ENCODE peak calls at places on chromosomes 12 and 14, in eight cellular contexts. V is astrocyte, H is neural progenitor cell, K is psoas muscle, D is adrenal gland, J is tibial artery, L is Calu3, N is brain microvascular endothelial cell. X is an unnamed sample.

GRCh38 chr12:68636268-68636667 is 25.6 kb downstream of the RAP1B start:
- DNase-seq in N (peak), L (no peak), V (peak), D (no peak), J (no peak), K (no peak), H (no peak), X (no peak)

GRCh38 chr14:56248442-56248841 is 130.2 kb downstream of the PELI2 start:
- DNase-seq in L (no peak), J (no peak), K (no peak), V (no peak), N (no peak), H (no peak), D (no peak), X (no peak)

GRCh38 chr14:94005324-94005723 is 8.2 kb downstream of the CCDC197 start:
- DNase-seq in J (no peak), V (no peak), H (no peak), L (no peak), D (no peak), K (no peak), N (no peak), X (no peak)

GRCh38 chr12:128810182-128811127 is 13.3 kb downstream of the SLC15A4 start:
- DNase-seq in D (no peak), V (no peak), L (no peak), N (no peak), K (peak), H (peak), J (peak), X (no peak)

GRCh38 chr12:58419905-58420304 is 478.5 kb downstream of the ATP23 start:
- DNase-seq in V (peak), N (no peak), D (no peak), H (no peak), K (no peak), L (no peak), J (no peak), X (no peak)

GRCh38 chr12:15829949-15830348 is 40.8 kb upstream of the EPS8 start:
- DNase-seq in K (no peak), N (peak), H (no peak), L (no peak), D (no peak), V (peak), J (no peak), X (no peak)

GRCh38 chr12:119448737-119449136 is 114.2 kb downstream of the CCDC60 start:
- DNase-seq in K (no peak), H (no peak), V (no peak), N (no peak), J (no peak), L (no peak), D (no peak), X (no peak)

GRCh38 chr12:106445981-106446380 is 88.4 kb downstream of the POLR3B start:
- DNase-seq in J (no peak), N (no peak), D (no peak), H (peak), V (no peak), L (no peak), K (no peak), X (no peak)

GRCh38 chr14:29271669-29272068 is 505.1 kb downstream of the FOXG1 start:
- DNase-seq in K (no peak), J (no peak), N (no peak), H (no peak), V (no peak), D (no peak), L (no peak), X (no peak)

GRCh38 chr12:116922194-116922897 is 11.6 kb downstream of the FBXW8 start:
- DNase-seq in N (no peak), D (no peak), J (no peak), K (no peak), L (no peak), H (no peak), V (no peak), X (no peak)

GRCh38 chr12:1796515-1797010 is 23.8 kb upstream of the LRTM2 start:
- DNase-seq in L (no peak), K (peak), N (no peak), J (peak), D (no peak), V (no peak), H (no peak), X (no peak)

GRCh38 chr12:75526655-75527511 is 15.5 kb upstream of the KRR1 start:
- DNase-seq in V (peak), N (peak), H (peak), K (no peak), D (no peak), L (peak), J (no peak), X (peak)

GRCh38 chr14:34173916-34174315 is 223.0 kb upstream of the EGLN3 start:
- DNase-seq in D (no peak), L (no peak), N (no peak), V (no peak), J (no peak), H (no peak), K (no peak), X (no peak)

GRCh38 chr14:70655110-70655826 is 13.6 kb downstream of the TTC9 start:
- DNase-seq in K (no peak), J (no peak), L (peak), N (no peak), D (no peak), H (no peak), V (no peak), X (no peak)

GRCh38 chr14:70663707-70664179 is 22.0 kb downstream of the TTC9 start:
- DNase-seq in N (no peak), J (no peak), K (peak), D (no peak), L (no peak), H (no peak), V (peak), X (no peak)

GRCh38 chr14:43729149-43729548 is 777.9 kb downstream of the FSCB start:
- DNase-seq in N (no peak), J (no peak), L (no peak), H (peak), V (no peak), D (no peak), K (no peak), X (no peak)

GRCh38 chr12:26746315-26746714 is 86.7 kb downstream of the ITPR2 start:
- DNase-seq in N (peak), H (no peak), J (no peak), L (no peak), V (peak), D (no peak), K (no peak), X (no peak)

GRCh38 chr14:91395998-91396660 is 21.5 kb downstream of the CCDC88C start:
- DNase-seq in V (no peak), D (no peak), H (no peak), J (no peak), L (no peak), N (no peak), K (no peak), X (no peak)

GRCh38 chr12:50924439-50925341 is 27.7 kb upstream of the HIGD1C start:
- DNase-seq in K (peak), N (peak), L (peak), D (peak), H (peak), V (peak), J (peak), X (peak)

GRCh38 chr12:127515941-127516340 is 751.0 kb upstream of the TMEM132C start:
- DNase-seq in H (no peak), K (no peak), J (no peak), V (peak), N (no peak), D (no peak), L (no peak), X (no peak)

GRCh38 chr12:123973552-123974341 is 732 bp downstream of the ZNF664 start:
- DNase-seq in D (peak), V (no peak), N (no peak), K (peak), J (peak), H (peak), L (peak), X (peak)

GRCh38 chr14:76193696-76194095 is 42.0 kb downstream of the GPATCH2L start:
- DNase-seq in L (no peak), J (no peak), N (no peak), K (no peak), V (peak), D (no peak), H (no peak), X (no peak)

GRCh38 chr12:1523558-1524050 is 70.8 kb downstream of the FBXL14 start:
- DNase-seq in J (peak), V (no peak), K (no peak), N (no peak), L (no peak), H (peak), D (no peak), X (no peak)

GRCh38 chr14:61575126-61575525 is 120.2 kb upstream of the HIF1A start:
- DNase-seq in L (no peak), K (no peak), H (no peak), J (no peak), N (no peak), V (no peak), D (peak), X (no peak)

GRCh38 chr12:96397756-96398421 is 2.4 kb downstream of the CDK17 start:
- DNase-seq in N (no peak), H (no peak), V (peak), D (no peak), L (no peak), J (no peak), K (no peak), X (no peak)

GRCh38 chr12:24860546-24860945 is 88.4 kb downstream of the BCAT1 start:
- DNase-seq in K (no peak), N (peak), H (no peak), J (no peak), L (no peak), V (peak), D (no peak), X (no peak)

GRCh38 chr14:26276757-26277156 is 321.1 kb downstream of the NOVA1 start:
- DNase-seq in K (no peak), L (no peak), D (no peak), N (no peak), H (peak), J (no peak), V (no peak), X (peak)
- TF ChIP-seq CTCF in K (no peak), L (no peak), D (no peak), N (peak), H (peak), J (no peak), V (peak), X (peak)

DNA sequence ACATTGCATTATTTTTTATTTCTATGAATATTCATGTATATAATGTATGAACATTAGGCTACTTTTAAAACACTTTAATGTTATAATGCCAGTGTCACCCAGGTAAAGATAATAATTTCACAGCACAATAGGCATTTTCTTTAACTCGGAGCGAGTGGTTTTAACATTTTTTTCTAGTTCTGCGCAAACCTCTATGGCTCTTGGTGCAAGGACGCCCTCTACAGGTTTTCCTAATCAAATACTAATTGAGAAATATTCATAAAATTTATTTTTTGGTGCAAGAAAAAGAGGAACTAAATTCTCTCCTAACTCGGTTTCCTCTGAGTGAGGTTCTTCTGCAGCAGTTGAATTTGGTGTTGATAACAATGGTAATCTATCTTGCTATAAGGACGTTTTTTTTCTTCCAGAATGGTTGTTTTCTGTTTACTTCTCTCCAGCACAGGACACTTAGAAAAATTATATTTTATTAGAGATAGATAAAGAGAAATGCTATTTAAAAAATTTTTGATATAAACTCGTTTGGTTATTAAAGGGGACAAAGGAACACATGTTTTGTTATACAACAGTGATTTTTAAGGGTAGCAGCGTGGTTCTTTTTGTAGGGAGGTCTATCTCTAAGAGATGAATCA is 2.4 kb upstream of the WIF1 start:
- DNase-seq in V (no peak), H (peak), L (peak), K (no peak), N (no peak), D (no peak), J (no peak), X (peak)
- TF ChIP-seq CTCF in V (peak), H (peak), L (peak), K (peak), N (peak), D (peak), J (peak), X (peak)

GRCh38 chr14:77245820-77246219 is 25.2 kb downstream of the NGB start:
- DNase-seq in D (no peak), J (no peak), V (no peak), N (no peak), K (no peak), H (no peak), L (no peak), X (no peak)
- TF ChIP-seq CTCF in D (no peak), J (no peak), V (no peak), N (peak), K (no peak), H (peak), L (no peak), X (no peak)

DNA sequence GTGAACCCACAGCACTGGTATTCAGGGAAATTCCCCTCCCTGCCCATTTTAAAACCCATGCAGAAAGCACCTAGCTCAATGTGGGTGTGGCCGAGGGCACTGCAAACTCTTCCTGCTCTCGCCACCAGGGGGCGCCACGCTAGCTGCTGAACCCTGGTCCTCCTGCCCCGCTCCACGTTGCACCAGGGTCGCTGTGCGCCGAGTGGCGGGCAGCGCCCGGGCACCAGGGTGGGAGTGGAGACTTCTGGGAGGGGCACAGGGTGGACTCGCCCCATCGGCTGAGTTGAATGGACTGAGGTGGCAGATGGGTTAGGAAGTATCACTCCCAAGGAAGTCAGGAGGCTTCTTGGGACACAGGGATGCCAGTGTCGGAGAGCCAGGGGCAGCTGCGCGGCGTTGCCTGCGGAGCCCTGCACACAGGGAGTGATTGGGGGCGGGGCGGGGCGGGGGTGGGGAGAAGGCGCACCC is 48.1 kb upstream of the BCL11B start:
- DNase-seq in L (peak), K (no peak), D (peak), J (no peak), H (peak), N (no peak), V (no peak), X (peak)
- TF ChIP-seq CTCF in L (peak), K (peak), D (peak), J (peak), H (peak), N (peak), V (peak), X (peak)

GRCh38 chr12:53499261-53500118 is at the start of gene MAP3K12:
- DNase-seq in V (peak), H (peak), J (peak), L (peak), K (peak), D (peak), N (peak), X (peak)
- TF ChIP-seq CTCF in V (no peak), H (no peak), J (peak), L (no peak), K (no peak), D (peak), N (peak), X (no peak)

DNA sequence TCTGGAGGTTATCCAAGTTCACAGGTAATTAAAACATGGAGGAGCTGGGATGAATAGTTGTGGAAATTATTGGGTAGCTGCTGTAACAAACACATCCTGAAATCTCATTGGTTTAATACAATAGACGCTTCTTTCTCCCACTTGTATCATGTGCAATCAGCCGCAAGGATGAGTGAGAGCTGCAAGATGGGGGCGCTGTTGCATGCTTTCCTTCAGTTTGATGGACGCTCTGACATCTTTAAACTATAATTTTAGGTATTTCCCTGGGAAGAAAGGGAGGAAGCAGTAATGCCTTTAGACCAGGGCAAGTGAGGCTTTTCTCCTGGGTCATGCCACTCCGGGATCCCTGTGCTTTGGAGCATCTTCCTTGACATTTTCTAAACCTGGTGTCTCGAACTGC is 178.7 kb downstream of the PAWR start:
- DNase-seq in K (no peak), J (no peak), L (no peak), N (no peak), D (no peak), H (peak), V (no peak), X (no peak)
- TF ChIP-seq CTCF in K (no peak), J (no peak), L (no peak), N (peak), D (no peak), H (peak), V (peak), X (no peak)

DNA sequence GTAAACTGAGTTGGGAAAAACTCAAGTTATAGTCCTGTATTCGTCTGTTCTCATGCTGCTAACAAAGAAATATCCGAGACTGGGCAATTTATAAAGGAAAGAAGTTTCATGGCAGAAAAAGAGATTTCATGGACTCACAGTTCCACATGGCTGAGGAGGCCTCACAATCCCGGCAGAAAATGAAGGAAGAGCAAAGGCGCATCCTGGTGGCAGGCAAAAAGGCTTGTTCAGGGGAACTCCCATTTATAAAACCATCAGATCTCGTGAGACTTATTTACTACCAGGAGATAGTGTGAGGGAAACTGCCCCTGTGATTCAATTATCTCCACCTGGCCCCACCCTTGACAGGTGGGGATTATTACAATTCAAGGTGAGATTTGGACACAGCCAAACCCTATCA is 292.6 kb upstream of the SYT1 start:
- DNase-seq in N (no peak), H (peak), J (no peak), D (no peak), V (no peak), L (no peak), K (no peak), X (no peak)
- TF ChIP-seq CTCF in N (no peak), H (peak), J (no peak), D (no peak), V (no peak), L (no peak), K (no peak), X (no peak)

GRCh38 chr14:51529731-51530130 is 122.0 kb upstream of the FRMD6 start:
- DNase-seq in H (no peak), N (no peak), K (no peak), V (no peak), D (no peak), L (no peak), J (no peak), X (no peak)
- TF ChIP-seq CTCF in H (no peak), N (no peak), K (no peak), V (no peak), D (no peak), L (no peak), J (no peak), X (no peak)

X was measured in nephron progenitor cell.